ENCODE peak calls at places on chromosomes 12 and 14, in four cellular contexts. R is CD8-positive, alpha-beta T cell; J is progenitor cell of endocrine pancreas; F is brain microvascular endothelial cell. H is an unnamed sample.

GRCh38 chr14:102863381-102863780 is 59.1 kb upstream of the AMN start:
- DNase-seq in R (no peak), J (no peak), F (no peak), H (no peak)

GRCh38 chr14:69342928-69343525 is 55.1 kb downstream of the ERH start:
- DNase-seq in R (no peak), J (no peak), F (no peak), H (no peak)

GRCh38 chr12:85633491-85633890 is 202.7 kb downstream of the RASSF9 start:
- DNase-seq in R (no peak), J (no peak), F (no peak), H (no peak)

GRCh38 chr12:112380663-112381420 is 1.4 kb downstream of the HECTD4 start:
- DNase-seq in R (no peak), J (no peak), F (no peak), H (no peak)

GRCh38 chr12:27462851-27463250 is 16.3 kb downstream of the SMCO2 start:
- DNase-seq in R (no peak), J (no peak), F (no peak), H (no peak)

GRCh38 chr12:8697120-8697475 is 693 bp upstream of the RIMKLB start:
- DNase-seq in R (no peak), J (no peak), F (peak), H (no peak)

GRCh38 chr12:130664252-130664651 is 51.8 kb downstream of the RIMBP2 start:
- DNase-seq in R (no peak), J (no peak), F (no peak), H (no peak)

GRCh38 chr12:105476616-105477015 is 146.1 kb downstream of the C12orf75 start:
- DNase-seq in R (no peak), J (no peak), F (no peak), H (no peak)

GRCh38 chr14:77097006-77097688 is 911 bp upstream of the CIPC start:
- DNase-seq in R (no peak), J (no peak), F (peak), H (no peak)

GRCh38 chr12:6607751-6608591 is 792 bp upstream of the CHD4 start:
- DNase-seq in R (no peak), J (no peak), F (peak), H (no peak)

GRCh38 chr12:88207921-88208640 is 66.0 kb downstream of the TMTC3 start:
- DNase-seq in R (no peak), J (no peak), F (peak), H (peak)

GRCh38 chr12:129276408-129277042 is 423.2 kb downstream of the GLT1D1 start:
- DNase-seq in R (no peak), J (no peak), F (peak), H (no peak)

GRCh38 chr14:95518045-95518751 is 1.7 kb upstream of the SYNE3 start:
- DNase-seq in R (no peak), J (no peak), F (peak), H (no peak)

GRCh38 chr12:40158592-40159111 is 52.8 kb upstream of the SLC2A13 start:
- DNase-seq in R (no peak), J (no peak), F (no peak), H (no peak)

GRCh38 chr12:103773109-103773905 is 67.7 kb downstream of the NT5DC3 start:
- DNase-seq in R (no peak), J (no peak), F (no peak), H (no peak)

GRCh38 chr12:127125607-127126259 is 1141.2 kb upstream of the TMEM132C start:
- DNase-seq in R (no peak), J (no peak), F (peak), H (no peak)

GRCh38 chr12:42422785-42423184 is 96.8 kb downstream of the PPHLN1 start:
- DNase-seq in R (no peak), J (no peak), F (no peak), H (no peak)

GRCh38 chr14:51239813-51240803 is at the start of gene TMX1:
- DNase-seq in R (peak), J (peak), F (peak), H (peak)
- TF ChIP-seq CTCF in R (no peak), J (peak), F (peak), H (peak)

GRCh38 chr12:108559748-108560147 is 1.2 kb downstream of the SART3 start:
- DNase-seq in R (no peak), J (no peak), F (no peak), H (no peak)
- TF ChIP-seq CTCF in R (no peak), J (no peak), F (peak), H (peak)

GRCh38 chr14:58141893-58142292 is 10.1 kb downstream of the ARMH4 start:
- DNase-seq in R (no peak), J (no peak), F (no peak), H (no peak)
- TF ChIP-seq CTCF in R (no peak), J (no peak), F (no peak), H (no peak)

GRCh38 chr14:105093426-105094192 is 28.4 kb upstream of the GPR132 start:
- DNase-seq in R (no peak), J (peak), F (peak), H (no peak)
- TF ChIP-seq CTCF in R (no peak), J (peak), F (peak), H (peak)

DNA sequence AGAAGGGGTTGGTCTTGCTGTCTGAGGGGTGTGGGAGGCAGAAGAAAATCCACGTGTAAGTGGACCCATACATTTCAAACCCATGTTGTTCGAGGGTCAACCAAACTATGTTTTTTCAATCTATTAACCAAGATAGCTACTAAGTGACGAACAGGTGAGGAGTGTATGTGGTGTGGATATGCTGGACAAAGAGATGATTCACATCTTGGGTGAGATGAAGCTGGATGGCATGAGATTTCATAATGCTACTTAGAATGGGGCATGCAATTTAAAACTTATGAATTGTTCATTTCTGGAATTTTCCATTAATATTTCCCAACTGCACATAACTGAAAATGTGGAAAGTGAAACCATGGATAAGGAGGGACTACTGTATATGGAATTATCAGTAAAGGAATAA is 17.9 kb upstream of the KTN1 start:
- DNase-seq in R (no peak), J (no peak), F (no peak), H (no peak)
- TF ChIP-seq CTCF in R (no peak), J (no peak), F (no peak), H (no peak)

DNA sequence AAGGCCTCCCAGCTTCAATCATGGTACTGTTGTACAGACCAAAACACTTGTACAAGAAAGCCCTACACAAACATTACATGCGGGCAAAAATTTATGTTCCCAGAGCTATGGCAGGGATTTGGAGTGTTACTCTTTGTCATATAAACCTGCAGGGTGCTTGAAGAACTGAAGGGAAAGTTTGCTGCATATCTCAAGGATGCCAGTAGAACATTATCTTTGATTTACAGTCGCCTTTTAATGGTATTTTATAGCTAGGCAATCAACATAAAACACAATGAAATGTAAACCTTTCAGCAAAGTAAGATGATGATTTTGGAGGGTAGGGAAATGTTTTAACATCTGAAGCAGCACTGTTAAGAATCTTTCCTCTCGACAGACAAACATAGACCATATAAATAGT is 305.6 kb downstream of the KCNH5 start:
- DNase-seq in R (no peak), J (no peak), F (no peak), H (no peak)
- TF ChIP-seq CTCF in R (no peak), J (no peak), F (no peak), H (no peak)

GRCh38 chr12:46354111-46354798 is 18.3 kb downstream of the SLC38A2 start:
- DNase-seq in R (no peak), J (no peak), F (no peak), H (no peak)
- TF ChIP-seq CTCF in R (no peak), J (no peak), F (peak), H (no peak)

GRCh38 chr14:52071675-52072074 is 2.8 kb upstream of the NID2 start:
- DNase-seq in R (no peak), J (no peak), F (peak), H (no peak)

GRCh38 chr14:52067873-52068740 is 752 bp downstream of the NID2 start:
- DNase-seq in R (no peak), J (peak), F (no peak), H (no peak)

GRCh38 chr14:52069617-52070431 is 965 bp upstream of the NID2 start:
- DNase-seq in R (no peak), J (no peak), F (no peak), H (no peak)

GRCh38 chr14:52072266-52072780 is 3.5 kb upstream of the NID2 start:
- DNase-seq in R (no peak), J (no peak), F (no peak), H (no peak)

DNA sequence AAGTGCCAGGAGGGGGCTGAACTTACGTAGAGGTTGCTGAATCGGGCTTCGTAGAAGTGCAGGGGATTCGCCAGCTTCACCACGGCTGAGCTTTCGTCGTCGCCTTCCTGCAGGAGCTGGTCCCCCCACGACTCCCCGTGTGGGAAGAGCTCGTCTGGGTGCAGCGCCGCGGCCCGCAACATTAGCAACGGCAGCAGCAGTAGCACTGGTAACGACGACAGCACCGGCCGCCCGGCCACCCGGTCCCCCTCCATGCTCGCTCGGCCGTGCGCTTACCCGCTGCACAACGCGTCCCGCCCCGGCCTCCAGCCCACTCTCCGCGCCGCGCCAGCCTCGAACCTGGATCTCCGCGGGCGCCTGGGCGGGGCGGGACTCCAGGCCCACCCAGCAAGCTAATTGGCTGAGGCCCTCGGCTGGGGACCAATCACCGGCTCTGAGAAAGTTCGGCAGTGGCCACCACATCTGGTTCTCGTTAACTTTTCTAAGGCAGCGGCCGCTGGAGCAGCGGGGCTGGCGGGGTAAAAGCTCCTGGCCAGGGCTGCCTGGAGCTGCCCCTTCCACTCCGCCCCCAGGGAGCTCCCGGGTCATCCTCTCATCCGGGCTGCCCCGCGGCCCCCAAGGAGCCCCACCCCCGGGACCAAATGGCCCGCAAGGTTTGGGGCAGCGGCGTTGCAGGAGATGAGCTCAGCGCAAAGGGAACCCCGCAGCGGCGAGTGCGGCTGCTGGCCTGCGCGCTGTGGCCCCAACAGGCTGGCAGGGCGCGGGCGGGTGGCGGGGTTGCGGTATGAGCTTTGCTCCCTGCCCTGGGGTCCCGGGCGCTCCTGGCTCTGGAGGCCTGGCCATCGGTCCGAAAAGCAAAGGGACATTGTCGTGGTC is at the start of gene NID2:
- DNase-seq in R (no peak), J (peak), F (peak), H (peak)
- TF ChIP-seq CTCF in R (no peak), J (no peak), F (peak), H (peak)